ENCODE peak calls at places on chromosomes 6 and 20, in ten cellular contexts. H, K, S, G, N, Q, L, P, R and W are unnamed samples.

GRCh38 chr6:15158821-15159619 is 86.8 kb upstream of the JARID2 start:
- DNase-seq in K (no peak), H (no peak), Q (no peak), P (no peak), G (no peak), L (no peak), R (no peak), S (no peak), N (no peak), W (no peak)

GRCh38 chr20:45378191-45378590 is at the start of gene TP53TG5:
- DNase-seq in K (no peak), R (peak; percentile 51), N (no peak), P (no peak), G (no peak), L (no peak), S (no peak), Q (no peak), H (no peak), W (no peak)

GRCh38 chr6:140915001-140915950 is 1217.4 kb upstream of the GJE1 start:
- DNase-seq in G (no peak), R (no peak), L (no peak), Q (no peak), S (no peak), P (no peak), K (peak; percentile 86), N (no peak), H (no peak), W (no peak)

GRCh38 chr6:140867336-140867735 is 1265.4 kb upstream of the GJE1 start:
- DNase-seq in N (no peak), L (no peak), G (no peak), R (no peak), P (no peak), K (no peak), Q (no peak), H (no peak), S (no peak), W (no peak)

GRCh38 chr6:31922942-31923341 is 4.6 kb upstream of the C2 start:
- DNase-seq in H (peak; percentile 18), K (no peak), S (no peak), P (no peak), L (no peak), Q (peak; percentile 65), G (no peak), N (no peak), R (no peak), W (no peak)

GRCh38 chr6:41683460-41684310 is 45.4 kb downstream of the MDFI start:
- DNase-seq in H (peak; percentile 84), K (peak; percentile 73), G (peak; percentile 11), R (peak; percentile 66), P (peak; percentile 46), L (peak; percentile 73), S (peak; percentile 20), N (peak; percentile 88), Q (peak; percentile 87), W (peak; percentile 47)

GRCh38 chr20:39563406-39563805 is 601.3 kb downstream of the DHX35 start:
- DNase-seq in S (no peak), N (no peak), Q (peak; percentile 2), K (no peak), L (no peak), R (no peak), H (no peak), P (no peak), G (no peak), W (no peak)

GRCh38 chr6:88565409-88565811 is 398.0 kb downstream of the RNGTT start:
- DNase-seq in N (no peak), Q (no peak), G (no peak), H (no peak), S (no peak), P (no peak), R (no peak), L (no peak), K (no peak), W (no peak)

GRCh38 chr20:62728781-62729300 is 20.2 kb downstream of the NTSR1 start:
- DNase-seq in G (no peak), H (no peak), S (no peak), R (no peak), L (no peak), P (no peak), Q (no peak), K (no peak), N (no peak), W (no peak)

GRCh38 chr6:129786548-129786947 is 74.6 kb downstream of the TMEM244 start:
- DNase-seq in H (no peak), G (no peak), K (no peak), P (no peak), Q (no peak), N (no peak), R (no peak), S (no peak), L (no peak), W (no peak)

GRCh38 chr6:21769405-21769851 is 175.9 kb downstream of the SOX4 start:
- DNase-seq in N (no peak), G (no peak), S (peak; percentile 75), L (peak; percentile 78), H (peak; percentile 99), Q (no peak), K (no peak), R (no peak), P (no peak), W (peak; percentile 41)

GRCh38 chr6:135397172-135397952 is 100.2 kb downstream of the AHI1 start:
- DNase-seq in H (no peak), S (no peak), K (no peak), Q (no peak), P (no peak), R (no peak), N (no peak), L (no peak), G (no peak), W (no peak)

GRCh38 chr20:33689973-33690372 is 3.8 kb upstream of the E2F1 start:
- DNase-seq in S (no peak), G (no peak), L (no peak), K (no peak), R (no peak), H (peak; percentile 85), N (no peak), P (no peak), Q (peak; percentile 89), W (peak; percentile 8)

GRCh38 chr6:13303668-13304017 is 24.7 kb downstream of the TBC1D7 start:
- DNase-seq in N (no peak), S (no peak), K (peak; percentile 3), G (no peak), H (peak; percentile 87), P (no peak), L (peak; percentile 55), R (no peak), Q (peak; percentile 70), W (peak; percentile 17)

GRCh38 chr20:24395151-24395550 is 74.3 kb upstream of the SYNDIG1 start:
- DNase-seq in G (no peak), N (no peak), L (no peak), Q (no peak), K (no peak), S (no peak), R (no peak), H (no peak), P (no peak), W (no peak)

GRCh38 chr6:117440558-117441525 is 15.1 kb upstream of the ROS1 start:
- DNase-seq in N (no peak), S (peak; percentile 73), L (peak; percentile 74), P (no peak), R (no peak), H (peak; percentile 76), G (peak; percentile 98), K (no peak), Q (no peak), W (peak; percentile 67)

GRCh38 chr6:148090326-148090725 is 252.3 kb upstream of the SASH1 start:
- DNase-seq in Q (no peak), N (no peak), L (no peak), P (no peak), K (no peak), S (no peak), H (no peak), G (no peak), R (no peak), W (no peak)

GRCh38 chr20:33649201-33649631 is 12.9 kb upstream of the C20orf144 start:
- DNase-seq in P (peak; percentile 47), S (no peak), L (no peak), N (peak; percentile 67), H (no peak), G (no peak), R (no peak), K (no peak), Q (no peak), W (no peak)

GRCh38 chr6:170316071-170316470 is 9.5 kb downstream of the FAM120B start:
- DNase-seq in R (no peak), S (no peak), L (no peak), K (no peak), G (no peak), Q (no peak), H (no peak), N (no peak), P (no peak), W (no peak)

GRCh38 chr6:33994198-33995045 is 151.5 kb downstream of the GRM4 start:
- DNase-seq in S (no peak), R (no peak), G (no peak), H (no peak), Q (no peak), P (no peak), N (no peak), K (no peak), L (no peak), W (no peak)

GRCh38 chr6:49570474-49571079 is 20.1 kb downstream of the C6orf141 start:
- DNase-seq in H (peak; percentile 38), K (no peak), Q (no peak), S (no peak), P (no peak), N (no peak), G (no peak), R (no peak), L (peak; percentile 85), W (no peak)